ENCODE peak calls at places on chromosomes 16 and 17, in ten cellular contexts. One of them, this sample, is unnamed.

GRCh38 chr17:75341784-75342183 is 52.6 kb upstream of the SLC25A19 start:
- DNase-seq in AG10803: no peak
- DNase-seq in A549: no peak
- DNase-seq in colonic mucosa: no peak
- DNase-seq in fibroblast of villous mesenchyme: no peak
- DNase-seq in fibroblast of mammary gland: no peak
- DNase-seq in psoas muscle: no peak
- DNase-seq in upper lobe of left lung: no peak
- DNase-seq in CD8-positive, alpha-beta T cell: no peak
- DNase-seq in lung: no peak
- DNase-seq in this sample: no peak

GRCh38 chr16:78523212-78523995 is 423.9 kb downstream of the WWOX start:
- DNase-seq in AG10803: no peak
- DNase-seq in A549: no peak
- DNase-seq in colonic mucosa: no peak
- DNase-seq in fibroblast of villous mesenchyme: no peak
- DNase-seq in fibroblast of mammary gland: no peak
- DNase-seq in psoas muscle: no peak
- DNase-seq in upper lobe of left lung: no peak
- DNase-seq in CD8-positive, alpha-beta T cell: no peak
- DNase-seq in lung: no peak
- DNase-seq in this sample: no peak

GRCh38 chr17:41648411-41649195 is 24.2 kb upstream of the KRT17 start:
- DNase-seq in AG10803: peak; percentile 78
- DNase-seq in A549: peak; percentile 92
- DNase-seq in colonic mucosa: peak; percentile 91
- DNase-seq in fibroblast of villous mesenchyme: peak; percentile 83
- DNase-seq in fibroblast of mammary gland: peak; percentile 74
- DNase-seq in psoas muscle: peak; percentile 93
- DNase-seq in upper lobe of left lung: peak; percentile 96
- DNase-seq in CD8-positive, alpha-beta T cell: peak; percentile 79
- DNase-seq in lung: peak; percentile 87
- DNase-seq in this sample: peak; percentile 86

GRCh38 chr16:57863434-57864160 is 61.3 kb upstream of the KIFC3 start:
- DNase-seq in AG10803: peak; percentile 81
- DNase-seq in A549: peak; percentile 86
- DNase-seq in colonic mucosa: peak; percentile 58
- DNase-seq in fibroblast of villous mesenchyme: peak; percentile 87
- DNase-seq in fibroblast of mammary gland: peak; percentile 79
- DNase-seq in psoas muscle: peak; percentile 61
- DNase-seq in upper lobe of left lung: no peak
- DNase-seq in CD8-positive, alpha-beta T cell: no peak
- DNase-seq in lung: peak; percentile 68
- DNase-seq in this sample: peak; percentile 86

GRCh38 chr16:12387311-12387710 is 410.8 kb downstream of the SNX29 start:
- DNase-seq in AG10803: no peak
- DNase-seq in A549: no peak
- DNase-seq in colonic mucosa: no peak
- DNase-seq in fibroblast of villous mesenchyme: no peak
- DNase-seq in fibroblast of mammary gland: no peak
- DNase-seq in psoas muscle: no peak
- DNase-seq in upper lobe of left lung: no peak
- DNase-seq in CD8-positive, alpha-beta T cell: no peak
- DNase-seq in lung: no peak
- DNase-seq in this sample: no peak

GRCh38 chr17:2123467-2124251 is 68.8 kb downstream of the HIC1 start:
- DNase-seq in AG10803: peak; percentile 41
- DNase-seq in A549: no peak
- DNase-seq in colonic mucosa: peak; percentile 69
- DNase-seq in fibroblast of villous mesenchyme: peak; percentile 65
- DNase-seq in fibroblast of mammary gland: peak; percentile 33
- DNase-seq in psoas muscle: no peak
- DNase-seq in upper lobe of left lung: no peak
- DNase-seq in CD8-positive, alpha-beta T cell: no peak
- DNase-seq in lung: no peak
- DNase-seq in this sample: peak; percentile 85

GRCh38 chr17:76248013-76248782 is 7.9 kb upstream of the RNF157 start:
- DNase-seq in AG10803: no peak
- DNase-seq in A549: no peak
- DNase-seq in colonic mucosa: no peak
- DNase-seq in fibroblast of villous mesenchyme: no peak
- DNase-seq in fibroblast of mammary gland: no peak
- DNase-seq in psoas muscle: peak; percentile 47
- DNase-seq in upper lobe of left lung: no peak
- DNase-seq in CD8-positive, alpha-beta T cell: no peak
- DNase-seq in lung: no peak
- DNase-seq in this sample: peak; percentile 15

GRCh38 chr17:66580601-66581385 is 254.1 kb upstream of the CACNG5 start:
- DNase-seq in AG10803: peak; percentile 58
- DNase-seq in A549: no peak
- DNase-seq in colonic mucosa: peak; percentile 57
- DNase-seq in fibroblast of villous mesenchyme: peak; percentile 99
- DNase-seq in fibroblast of mammary gland: peak; percentile 31
- DNase-seq in psoas muscle: no peak
- DNase-seq in upper lobe of left lung: no peak
- DNase-seq in CD8-positive, alpha-beta T cell: no peak
- DNase-seq in lung: peak; percentile 37
- DNase-seq in this sample: peak; percentile 41

GRCh38 chr17:74380086-74380958 is 13.0 kb downstream of the GPR142 start:
- DNase-seq in AG10803: no peak
- DNase-seq in A549: peak; percentile 44
- DNase-seq in colonic mucosa: peak; percentile 74
- DNase-seq in fibroblast of villous mesenchyme: no peak
- DNase-seq in fibroblast of mammary gland: no peak
- DNase-seq in psoas muscle: peak; percentile 80
- DNase-seq in upper lobe of left lung: no peak
- DNase-seq in CD8-positive, alpha-beta T cell: no peak
- DNase-seq in lung: peak; percentile 40
- DNase-seq in this sample: no peak

GRCh38 chr17:76474238-76474637 is 6.8 kb downstream of the AANAT start:
- DNase-seq in AG10803: no peak
- DNase-seq in A549: no peak
- DNase-seq in colonic mucosa: no peak
- DNase-seq in fibroblast of villous mesenchyme: no peak
- DNase-seq in fibroblast of mammary gland: no peak
- DNase-seq in psoas muscle: no peak
- DNase-seq in upper lobe of left lung: no peak
- DNase-seq in CD8-positive, alpha-beta T cell: no peak
- DNase-seq in lung: no peak
- DNase-seq in this sample: no peak

GRCh38 chr17:31281061-31281460 is 16.0 kb downstream of the OMG start:
- DNase-seq in AG10803: peak; percentile 25
- DNase-seq in A549: no peak
- DNase-seq in colonic mucosa: no peak
- DNase-seq in fibroblast of villous mesenchyme: no peak
- DNase-seq in fibroblast of mammary gland: peak; percentile 58
- DNase-seq in psoas muscle: no peak
- DNase-seq in upper lobe of left lung: no peak
- DNase-seq in CD8-positive, alpha-beta T cell: no peak
- DNase-seq in lung: no peak
- DNase-seq in this sample: no peak

GRCh38 chr17:13372432-13372831 is 229.3 kb downstream of the HS3ST3A1 start:
- DNase-seq in AG10803: no peak
- DNase-seq in A549: no peak
- DNase-seq in colonic mucosa: no peak
- DNase-seq in fibroblast of villous mesenchyme: no peak
- DNase-seq in fibroblast of mammary gland: no peak
- DNase-seq in psoas muscle: no peak
- DNase-seq in upper lobe of left lung: no peak
- DNase-seq in CD8-positive, alpha-beta T cell: no peak
- DNase-seq in lung: no peak
- DNase-seq in this sample: no peak

GRCh38 chr16:83953796-83954576 is 946 bp downstream of the OSGIN1 start:
- DNase-seq in AG10803: peak; percentile 17
- DNase-seq in A549: peak; percentile 72
- DNase-seq in colonic mucosa: peak; percentile 50
- DNase-seq in fibroblast of villous mesenchyme: peak; percentile 32
- DNase-seq in fibroblast of mammary gland: peak; percentile 30
- DNase-seq in psoas muscle: no peak
- DNase-seq in upper lobe of left lung: no peak
- DNase-seq in CD8-positive, alpha-beta T cell: no peak
- DNase-seq in lung: no peak
- DNase-seq in this sample: peak; percentile 42

GRCh38 chr16:20689668-20690067 is 7.8 kb downstream of the ACSM1 start:
- DNase-seq in AG10803: no peak
- DNase-seq in A549: no peak
- DNase-seq in colonic mucosa: no peak
- DNase-seq in fibroblast of villous mesenchyme: no peak
- DNase-seq in fibroblast of mammary gland: no peak
- DNase-seq in psoas muscle: no peak
- DNase-seq in upper lobe of left lung: no peak
- DNase-seq in CD8-positive, alpha-beta T cell: no peak
- DNase-seq in lung: no peak
- DNase-seq in this sample: no peak

GRCh38 chr17:75694536-75694935 is 26.7 kb upstream of the ITGB4 start:
- DNase-seq in AG10803: no peak
- DNase-seq in A549: no peak
- DNase-seq in colonic mucosa: no peak
- DNase-seq in fibroblast of villous mesenchyme: no peak
- DNase-seq in fibroblast of mammary gland: no peak
- DNase-seq in psoas muscle: peak; percentile 71
- DNase-seq in upper lobe of left lung: peak; percentile 45
- DNase-seq in CD8-positive, alpha-beta T cell: no peak
- DNase-seq in lung: no peak
- DNase-seq in this sample: no peak

GRCh38 chr17:42980766-42981397 is 517 bp downstream of the RUNDC1 start:
- DNase-seq in AG10803: peak; percentile 34
- DNase-seq in A549: peak; percentile 75
- DNase-seq in colonic mucosa: peak; percentile 75
- DNase-seq in fibroblast of villous mesenchyme: peak; percentile 52
- DNase-seq in fibroblast of mammary gland: peak; percentile 62
- DNase-seq in psoas muscle: peak; percentile 69
- DNase-seq in upper lobe of left lung: peak; percentile 92
- DNase-seq in CD8-positive, alpha-beta T cell: peak; percentile 27
- DNase-seq in lung: peak; percentile 48
- DNase-seq in this sample: peak; percentile 39
- TF ChIP-seq CTCF in AG10803: no peak
- TF ChIP-seq CTCF in A549: peak; percentile 27
- TF ChIP-seq CTCF in colonic mucosa: no peak
- TF ChIP-seq CTCF in fibroblast of villous mesenchyme: no peak
- TF ChIP-seq CTCF in fibroblast of mammary gland: no peak
- TF ChIP-seq CTCF in psoas muscle: peak; percentile 18
- TF ChIP-seq CTCF in upper lobe of left lung: peak; percentile 45
- TF ChIP-seq CTCF in CD8-positive, alpha-beta T cell: peak; percentile 50
- TF ChIP-seq CTCF in lung: no peak
- TF ChIP-seq CTCF in this sample: no peak

DNA sequence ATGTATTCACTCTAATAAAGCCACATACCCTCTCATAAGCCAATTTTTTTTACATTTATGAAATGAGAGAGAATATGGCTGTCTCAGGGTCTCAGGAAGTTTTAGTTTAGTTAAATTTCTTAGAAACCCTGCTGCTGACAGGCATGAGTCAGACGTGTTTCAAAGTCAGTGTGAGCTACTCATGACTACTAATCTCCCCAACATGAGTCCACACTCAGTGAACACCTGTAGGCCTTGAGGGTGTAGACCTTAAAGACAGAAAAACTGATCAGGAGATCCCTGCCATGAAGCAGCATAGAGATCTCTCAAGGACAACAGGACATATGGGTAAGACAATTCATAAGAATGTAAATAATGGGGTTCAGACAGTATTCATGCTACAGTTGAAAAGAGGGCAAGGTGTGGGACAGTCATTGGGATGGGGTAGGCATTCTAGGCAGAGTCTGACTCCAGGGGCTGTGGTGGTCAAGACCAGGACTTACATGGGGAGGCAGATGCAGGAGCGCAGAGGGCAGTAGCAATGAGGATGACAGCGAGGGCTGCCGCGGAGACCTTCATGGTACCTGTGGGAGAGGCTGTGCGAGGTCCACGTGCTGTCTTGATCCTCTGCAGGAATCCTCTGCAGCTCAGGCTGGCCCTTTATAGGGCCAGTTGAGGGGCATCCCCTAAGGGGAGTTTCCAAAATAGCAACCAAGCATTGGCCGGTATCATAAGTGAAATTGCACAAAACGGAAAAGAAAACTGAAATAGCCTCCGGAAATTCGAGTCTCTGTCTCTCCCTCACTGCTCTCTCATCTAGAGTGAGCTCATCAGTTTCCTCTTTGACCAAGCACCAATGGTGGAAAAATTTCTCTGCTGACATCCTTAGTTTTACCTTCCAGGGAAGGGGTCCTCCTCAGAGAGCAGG is at the start of gene CCL5:
- DNase-seq in AG10803: no peak
- DNase-seq in A549: no peak
- DNase-seq in colonic mucosa: no peak
- DNase-seq in fibroblast of villous mesenchyme: no peak
- DNase-seq in fibroblast of mammary gland: peak; percentile 10
- DNase-seq in psoas muscle: no peak
- DNase-seq in upper lobe of left lung: no peak
- DNase-seq in CD8-positive, alpha-beta T cell: no peak
- DNase-seq in lung: no peak
- DNase-seq in this sample: no peak
- H3K4me3 ChIP-seq in AG10803: no peak within 1 kb of the TSS
- H3K4me3 ChIP-seq in A549: no peak within 1 kb of the TSS
- H3K4me3 ChIP-seq in colonic mucosa: no peak within 1 kb of the TSS
- H3K4me3 ChIP-seq in fibroblast of villous mesenchyme: no peak within 1 kb of the TSS
- H3K4me3 ChIP-seq in fibroblast of mammary gland: no peak within 1 kb of the TSS
- H3K4me3 ChIP-seq in psoas muscle: no peak within 1 kb of the TSS
- H3K4me3 ChIP-seq in upper lobe of left lung: peak within 1 kb of the TSS; percentile 29
- H3K4me3 ChIP-seq in CD8-positive, alpha-beta T cell: peak within 1 kb of the TSS; percentile 28
- H3K4me3 ChIP-seq in lung: no peak within 1 kb of the TSS
- H3K4me3 ChIP-seq in this sample: no peak within 1 kb of the TSS

GRCh38 chr17:54662978-54663876 is 237.4 kb upstream of the TOM1L1 start:
- DNase-seq in AG10803: no peak
- DNase-seq in A549: no peak
- DNase-seq in colonic mucosa: no peak
- DNase-seq in fibroblast of villous mesenchyme: no peak
- DNase-seq in fibroblast of mammary gland: no peak
- DNase-seq in psoas muscle: peak; percentile 31
- DNase-seq in upper lobe of left lung: peak; percentile 17
- DNase-seq in CD8-positive, alpha-beta T cell: no peak
- DNase-seq in lung: no peak
- DNase-seq in this sample: no peak

GRCh38 chr17:54666559-54666958 is 234.1 kb upstream of the TOM1L1 start:
- DNase-seq in AG10803: no peak
- DNase-seq in A549: peak; percentile 4
- DNase-seq in colonic mucosa: no peak
- DNase-seq in fibroblast of villous mesenchyme: no peak
- DNase-seq in fibroblast of mammary gland: no peak
- DNase-seq in psoas muscle: no peak
- DNase-seq in upper lobe of left lung: no peak
- DNase-seq in CD8-positive, alpha-beta T cell: no peak
- DNase-seq in lung: no peak
- DNase-seq in this sample: no peak
- TF ChIP-seq CTCF in AG10803: no peak
- TF ChIP-seq CTCF in A549: no peak
- TF ChIP-seq CTCF in colonic mucosa: no peak
- TF ChIP-seq CTCF in fibroblast of villous mesenchyme: no peak
- TF ChIP-seq CTCF in fibroblast of mammary gland: no peak
- TF ChIP-seq CTCF in psoas muscle: no peak
- TF ChIP-seq CTCF in upper lobe of left lung: no peak
- TF ChIP-seq CTCF in CD8-positive, alpha-beta T cell: no peak
- TF ChIP-seq CTCF in lung: no peak
- TF ChIP-seq CTCF in this sample: no peak

DNA sequence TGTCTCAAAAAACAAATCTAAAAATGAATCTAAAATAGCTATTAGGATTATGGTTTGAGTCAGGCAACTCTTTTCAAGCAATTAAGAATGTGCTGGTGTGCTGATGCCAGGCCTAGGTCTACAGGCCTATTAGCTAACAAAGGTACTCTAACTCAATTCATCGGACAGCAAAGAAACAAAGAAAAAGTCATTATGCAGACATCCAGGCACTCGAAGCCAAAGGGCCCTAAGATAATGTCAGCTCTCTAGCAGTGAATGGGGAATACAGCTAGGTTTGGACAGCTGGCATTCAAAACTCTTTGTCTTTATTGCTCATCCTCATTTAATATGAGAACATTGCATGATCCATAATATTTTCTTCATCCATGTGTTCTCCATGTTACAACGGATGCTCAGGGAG is 108.5 kb downstream of the TMEM114 start:
- DNase-seq in AG10803: no peak
- DNase-seq in A549: no peak
- DNase-seq in colonic mucosa: no peak
- DNase-seq in fibroblast of villous mesenchyme: no peak
- DNase-seq in fibroblast of mammary gland: no peak
- DNase-seq in psoas muscle: no peak
- DNase-seq in upper lobe of left lung: no peak
- DNase-seq in CD8-positive, alpha-beta T cell: no peak
- DNase-seq in lung: no peak
- DNase-seq in this sample: no peak
- H3K4me3 ChIP-seq in AG10803: no peak overlapping the region
- H3K4me3 ChIP-seq in A549: no peak overlapping the region
- H3K4me3 ChIP-seq in colonic mucosa: no peak overlapping the region
- H3K4me3 ChIP-seq in fibroblast of villous mesenchyme: no peak overlapping the region
- H3K4me3 ChIP-seq in fibroblast of mammary gland: no peak overlapping the region
- H3K4me3 ChIP-seq in psoas muscle: no peak overlapping the region
- H3K4me3 ChIP-seq in upper lobe of left lung: no peak overlapping the region
- H3K4me3 ChIP-seq in CD8-positive, alpha-beta T cell: no peak overlapping the region
- H3K4me3 ChIP-seq in lung: no peak overlapping the region
- H3K4me3 ChIP-seq in this sample: no peak overlapping the region